ENCODE peak calls at places on chromosomes 6 and 20, in four cellular contexts. L is GM23248; T is activated T-cell treated with anti-CD3 and anti-CD28 coated beads, Interleukin-2, amount 50 U/mL, for 4 hours; A is kidney tubule cell. C is an unnamed sample.

GRCh38 chr6:40917603-40918002 is 121.4 kb downstream of the UNC5CL start:
- DNase-seq in L (no peak), T (no peak), A (no peak), C (no peak)

GRCh38 chr20:20241966-20242365 is 125.9 kb upstream of the INSM1 start:
- DNase-seq in L (no peak), T (no peak), A (no peak), C (no peak)

GRCh38 chr20:36919715-36920333 is 31.7 kb downstream of the SAMHD1 start:
- DNase-seq in L (peak), T (no peak), A (peak), C (peak)

GRCh38 chr20:9503530-9504251 is 10.7 kb upstream of the LAMP5 start:
- DNase-seq in L (peak), T (no peak), A (peak), C (peak)

GRCh38 chr20:50146732-50147662 is 6.5 kb downstream of the PEDS1 start:
- DNase-seq in L (no peak), T (peak), A (peak), C (no peak)

GRCh38 chr6:104483225-104483834 is 376.4 kb downstream of the HACE1 start:
- DNase-seq in L (peak), T (no peak), A (no peak), C (no peak)

GRCh38 chr6:143127941-143128340 is 67.3 kb downstream of the AIG1 start:
- DNase-seq in L (no peak), T (no peak), A (no peak), C (no peak)

GRCh38 chr6:148932208-148932607 is 185.4 kb downstream of the UST start:
- DNase-seq in L (no peak), T (no peak), A (no peak), C (no peak)

GRCh38 chr6:46876126-46876525 is 45.6 kb downstream of the ADGRF5 start:
- DNase-seq in L (peak), T (no peak), A (peak), C (no peak)

GRCh38 chr6:158552796-158553138 is 7.1 kb upstream of the TMEM181 start:
- DNase-seq in L (no peak), T (no peak), A (no peak), C (no peak)

GRCh38 chr20:577167-577791 is 32.8 kb downstream of the TCF15 start:
- DNase-seq in L (peak), T (no peak), A (no peak), C (no peak)

GRCh38 chr6:29442670-29443184 is 3.6 kb downstream of the OR10C1 start:
- DNase-seq in L (no peak), T (no peak), A (no peak), C (no peak)

GRCh38 chr6:130178692-130179091 is 44.1 kb downstream of the SAMD3 start:
- DNase-seq in L (peak), T (no peak), A (peak), C (peak)

GRCh38 chr20:2507464-2507863 is 1.3 kb downstream of the ZNF343 start:
- DNase-seq in L (peak), T (no peak), A (peak), C (peak)

GRCh38 chr6:136866872-136867416 is 44.6 kb downstream of the PEX7 start:
- DNase-seq in L (peak), T (no peak), A (no peak), C (peak)

GRCh38 chr20:47674686-47675085 is 110.6 kb downstream of the SULF2 start:
- DNase-seq in L (no peak), T (no peak), A (no peak), C (no peak)

GRCh38 chr6:44542401-44543116 is 155.1 kb downstream of the CDC5L start:
- DNase-seq in L (peak), T (no peak), A (no peak), C (peak)

GRCh38 chr6:104949206-104949605 is 7.7 kb upstream of the LIN28B start:
- DNase-seq in L (no peak), T (no peak), A (no peak), C (no peak)

GRCh38 chr6:33772114-33772830 is 16.7 kb downstream of the LEMD2 start:
- DNase-seq in L (peak), T (no peak), A (no peak), C (no peak)

GRCh38 chr6:84618046-84618752 is 146.2 kb downstream of the TBX18 start:
- DNase-seq in L (peak), T (no peak), A (no peak), C (peak)

GRCh38 chr20:47125553-47126373 is 230.7 kb downstream of the ZMYND8 start:
- DNase-seq in L (peak), T (no peak), A (peak), C (no peak)

GRCh38 chr20:3405139-3405538 is 2.3 kb downstream of the DNAAF9 start:
- DNase-seq in L (no peak), T (no peak), A (no peak), C (no peak)

GRCh38 chr20:25543068-25543467 is 42.3 kb downstream of the NINL start:
- DNase-seq in L (peak), T (no peak), A (peak), C (peak)

GRCh38 chr6:162964703-162965140 is 236.9 kb downstream of the PACRG start:
- DNase-seq in L (peak), T (no peak), A (peak), C (peak)

GRCh38 chr20:31968299-31969126 is 562 bp downstream of the XKR7 start:
- DNase-seq in L (peak), T (peak), A (peak), C (peak)

GRCh38 chr6:934686-935085 is 241.7 kb upstream of the EXOC2 start:
- DNase-seq in L (no peak), T (no peak), A (no peak), C (no peak)

GRCh38 chr6:154932562-154933027 is 62.5 kb upstream of the TIAM2 start:
- DNase-seq in L (peak), T (no peak), A (peak), C (peak)

GRCh38 chr6:84033523-84034451 is at the start of gene MRAP2:
- DNase-seq in L (peak), T (no peak), A (peak), C (peak)

GRCh38 chr6:328184-328670 is 35.9 kb downstream of the DUSP22 start:
- DNase-seq in L (peak), T (no peak), A (peak), C (peak)